ENCODE peak calls at places on chromosome 21, in ten cellular contexts. One of them, this sample, is unnamed.

GRCh38 chr21:41168391-41169257 is 664 bp downstream of the BACE2 start:
- DNase-seq in adipocyte: peak; percentile 79
- DNase-seq in BE2C: no peak
- DNase-seq in body of pancreas: peak; percentile 58
- DNase-seq in IMR-90: peak; percentile 68
- DNase-seq in CD4-positive, CD25-positive, alpha-beta regulatory T cell: no peak
- DNase-seq in suprapubic skin: no peak
- DNase-seq in PC-3: peak; percentile 61
- DNase-seq in endothelial cell of umbilical vein: peak; percentile 41
- DNase-seq in adrenal gland: peak; percentile 62
- DNase-seq in this sample: peak; percentile 75

GRCh38 chr21:43921979-43922945 is 57.2 kb downstream of the AGPAT3 start:
- DNase-seq in adrenal gland: no peak
- DNase-seq in IMR-90: peak; percentile 26
- DNase-seq in PC-3: no peak
- DNase-seq in CD4-positive, CD25-positive, alpha-beta regulatory T cell: peak; percentile 53
- DNase-seq in suprapubic skin: no peak
- DNase-seq in endothelial cell of umbilical vein: no peak
- DNase-seq in adipocyte: no peak
- DNase-seq in BE2C: peak; percentile 15
- DNase-seq in body of pancreas: no peak
- DNase-seq in this sample: peak; percentile 67

GRCh38 chr21:42189860-42190491 is 29.0 kb upstream of the ABCG1 start:
- DNase-seq in BE2C: no peak
- DNase-seq in suprapubic skin: no peak
- DNase-seq in adipocyte: no peak
- DNase-seq in endothelial cell of umbilical vein: no peak
- DNase-seq in IMR-90: no peak
- DNase-seq in body of pancreas: no peak
- DNase-seq in PC-3: no peak
- DNase-seq in adrenal gland: no peak
- DNase-seq in CD4-positive, CD25-positive, alpha-beta regulatory T cell: no peak
- DNase-seq in this sample: no peak

GRCh38 chr21:43574741-43575465 is 84.4 kb downstream of the HSF2BP start:
- DNase-seq in adipocyte: no peak
- DNase-seq in CD4-positive, CD25-positive, alpha-beta regulatory T cell: no peak
- DNase-seq in body of pancreas: peak; percentile 59
- DNase-seq in IMR-90: no peak
- DNase-seq in BE2C: no peak
- DNase-seq in suprapubic skin: no peak
- DNase-seq in endothelial cell of umbilical vein: no peak
- DNase-seq in adrenal gland: peak; percentile 23
- DNase-seq in PC-3: no peak
- DNase-seq in this sample: no peak

GRCh38 chr21:44027607-44028286 is 15.6 kb downstream of the TRAPPC10 start:
- DNase-seq in IMR-90: no peak
- DNase-seq in adrenal gland: no peak
- DNase-seq in PC-3: peak; percentile 75
- DNase-seq in adipocyte: no peak
- DNase-seq in endothelial cell of umbilical vein: no peak
- DNase-seq in BE2C: no peak
- DNase-seq in body of pancreas: no peak
- DNase-seq in suprapubic skin: no peak
- DNase-seq in CD4-positive, CD25-positive, alpha-beta regulatory T cell: no peak
- DNase-seq in this sample: no peak

GRCh38 chr21:14520535-14520934 is 25.6 kb downstream of the SAMSN1 start:
- DNase-seq in adipocyte: no peak
- DNase-seq in CD4-positive, CD25-positive, alpha-beta regulatory T cell: no peak
- DNase-seq in endothelial cell of umbilical vein: no peak
- DNase-seq in PC-3: no peak
- DNase-seq in body of pancreas: no peak
- DNase-seq in adrenal gland: no peak
- DNase-seq in BE2C: no peak
- DNase-seq in IMR-90: no peak
- DNase-seq in suprapubic skin: no peak
- DNase-seq in this sample: no peak

GRCh38 chr21:15992171-15992570 is 262.4 kb downstream of the USP25 start:
- DNase-seq in adrenal gland: no peak
- DNase-seq in BE2C: no peak
- DNase-seq in CD4-positive, CD25-positive, alpha-beta regulatory T cell: no peak
- DNase-seq in IMR-90: peak; percentile 63
- DNase-seq in suprapubic skin: no peak
- DNase-seq in adipocyte: no peak
- DNase-seq in endothelial cell of umbilical vein: peak; percentile 97
- DNase-seq in PC-3: peak; percentile 58
- DNase-seq in body of pancreas: no peak
- DNase-seq in this sample: no peak

GRCh38 chr21:42404534-42404933 is 832 bp downstream of the UBASH3A start:
- DNase-seq in CD4-positive, CD25-positive, alpha-beta regulatory T cell: no peak
- DNase-seq in adipocyte: no peak
- DNase-seq in suprapubic skin: no peak
- DNase-seq in endothelial cell of umbilical vein: no peak
- DNase-seq in body of pancreas: no peak
- DNase-seq in adrenal gland: no peak
- DNase-seq in IMR-90: no peak
- DNase-seq in PC-3: no peak
- DNase-seq in BE2C: no peak
- DNase-seq in this sample: no peak

GRCh38 chr21:45590246-45590725 is 48.0 kb upstream of the SLC19A1 start:
- DNase-seq in endothelial cell of umbilical vein: peak; percentile 30
- DNase-seq in IMR-90: peak; percentile 19
- DNase-seq in PC-3: peak; percentile 17
- DNase-seq in adipocyte: peak; percentile 76
- DNase-seq in CD4-positive, CD25-positive, alpha-beta regulatory T cell: peak; percentile 64
- DNase-seq in suprapubic skin: peak; percentile 79
- DNase-seq in adrenal gland: peak; percentile 71
- DNase-seq in body of pancreas: peak; percentile 66
- DNase-seq in BE2C: peak; percentile 79
- DNase-seq in this sample: peak; percentile 65

GRCh38 chr21:45588861-45589491 is 46.7 kb upstream of the SLC19A1 start:
- DNase-seq in adrenal gland: no peak
- DNase-seq in CD4-positive, CD25-positive, alpha-beta regulatory T cell: no peak
- DNase-seq in body of pancreas: no peak
- DNase-seq in suprapubic skin: peak; percentile 35
- DNase-seq in BE2C: no peak
- DNase-seq in endothelial cell of umbilical vein: no peak
- DNase-seq in PC-3: no peak
- DNase-seq in adipocyte: no peak
- DNase-seq in IMR-90: no peak
- DNase-seq in this sample: no peak

GRCh38 chr21:45589686-45590245 is 47.5 kb upstream of the SLC19A1 start:
- DNase-seq in BE2C: no peak
- DNase-seq in CD4-positive, CD25-positive, alpha-beta regulatory T cell: no peak
- DNase-seq in body of pancreas: no peak
- DNase-seq in endothelial cell of umbilical vein: no peak
- DNase-seq in suprapubic skin: peak; percentile 63
- DNase-seq in PC-3: no peak
- DNase-seq in adipocyte: no peak
- DNase-seq in adrenal gland: no peak
- DNase-seq in IMR-90: no peak
- DNase-seq in this sample: no peak

GRCh38 chr21:45586289-45586858 is 44.1 kb upstream of the SLC19A1 start:
- DNase-seq in BE2C: no peak
- DNase-seq in endothelial cell of umbilical vein: no peak
- DNase-seq in IMR-90: no peak
- DNase-seq in body of pancreas: no peak
- DNase-seq in suprapubic skin: peak; percentile 26
- DNase-seq in PC-3: peak; percentile 31
- DNase-seq in CD4-positive, CD25-positive, alpha-beta regulatory T cell: no peak
- DNase-seq in adrenal gland: no peak
- DNase-seq in adipocyte: no peak
- DNase-seq in this sample: no peak

DNA sequence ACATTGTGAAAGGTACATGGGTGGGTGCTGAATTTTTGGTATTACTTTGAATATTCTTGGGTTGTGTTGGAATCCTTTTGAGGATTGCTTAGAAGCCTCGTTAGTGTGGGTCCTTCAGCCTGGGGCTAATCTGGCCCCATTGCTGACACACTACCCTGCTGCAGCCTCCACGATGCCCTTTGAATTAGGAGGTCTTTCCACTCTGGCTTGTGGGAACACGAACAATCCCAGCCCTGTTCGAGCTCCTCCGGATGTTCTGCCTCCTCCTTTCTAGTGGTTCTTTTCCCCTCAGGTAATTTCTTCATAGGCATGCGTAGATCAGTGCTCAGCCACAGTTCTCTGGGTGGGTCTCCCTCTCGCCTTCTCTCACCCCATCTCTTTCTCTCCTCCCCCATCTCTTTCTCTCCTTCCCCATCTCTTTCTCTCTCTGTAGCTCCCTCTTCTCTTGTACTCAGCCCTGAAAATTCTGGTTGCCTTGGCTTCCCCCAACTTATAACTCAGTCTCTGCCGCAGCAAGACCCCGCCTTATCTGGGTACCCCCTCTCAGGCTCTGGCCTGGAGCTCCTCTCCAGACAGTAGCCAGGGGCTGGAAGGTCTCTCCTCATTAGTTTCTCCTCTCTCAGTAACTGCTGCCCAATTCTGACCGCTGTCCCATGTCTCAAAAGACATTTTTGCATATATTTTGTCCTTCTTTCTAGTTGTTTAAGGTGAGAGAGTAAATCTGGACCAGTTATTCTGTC is 46.0 kb upstream of the SLC19A1 start:
- DNase-seq in CD4-positive, CD25-positive, alpha-beta regulatory T cell: no peak
- DNase-seq in adrenal gland: no peak
- DNase-seq in adipocyte: no peak
- DNase-seq in IMR-90: no peak
- DNase-seq in BE2C: no peak
- DNase-seq in endothelial cell of umbilical vein: no peak
- DNase-seq in suprapubic skin: peak; percentile 11
- DNase-seq in PC-3: no peak
- DNase-seq in body of pancreas: no peak
- DNase-seq in this sample: no peak
- H3K27me3 ChIP-seq in CD4-positive, CD25-positive, alpha-beta regulatory T cell: peaks cover 17% of the 10 kb centered on the region
- H3K27me3 ChIP-seq in adrenal gland: no peaks in the 10 kb centered on the region
- H3K27me3 ChIP-seq in adipocyte: peaks cover 42% of the 10 kb centered on the region
- H3K27me3 ChIP-seq in IMR-90: peaks cover 46% of the 10 kb centered on the region
- H3K27me3 ChIP-seq in BE2C: no peaks in the 10 kb centered on the region
- H3K27me3 ChIP-seq in endothelial cell of umbilical vein: peaks cover 10% of the 10 kb centered on the region
- H3K27me3 ChIP-seq in suprapubic skin: peaks cover 44% of the 10 kb centered on the region
- H3K27me3 ChIP-seq in PC-3: peaks cover 8% of the 10 kb centered on the region
- H3K27me3 ChIP-seq in body of pancreas: no peaks in the 10 kb centered on the region
- H3K27me3 ChIP-seq in this sample: no peaks in the 10 kb centered on the region

GRCh38 chr21:45835301-45836267 is 146.0 kb upstream of the COL6A1 start:
- DNase-seq in CD4-positive, CD25-positive, alpha-beta regulatory T cell: no peak
- DNase-seq in endothelial cell of umbilical vein: no peak
- DNase-seq in PC-3: no peak
- DNase-seq in adipocyte: no peak
- DNase-seq in BE2C: peak; percentile 64
- DNase-seq in suprapubic skin: peak; percentile 55
- DNase-seq in IMR-90: no peak
- DNase-seq in adrenal gland: no peak
- DNase-seq in body of pancreas: no peak
- DNase-seq in this sample: no peak

GRCh38 chr21:45834821-45835293 is 146.7 kb upstream of the COL6A1 start:
- DNase-seq in IMR-90: no peak
- DNase-seq in body of pancreas: no peak
- DNase-seq in BE2C: no peak
- DNase-seq in CD4-positive, CD25-positive, alpha-beta regulatory T cell: no peak
- DNase-seq in suprapubic skin: peak; percentile 65
- DNase-seq in adipocyte: no peak
- DNase-seq in PC-3: no peak
- DNase-seq in endothelial cell of umbilical vein: no peak
- DNase-seq in adrenal gland: no peak
- DNase-seq in this sample: peak; percentile 40

GRCh38 chr21:45831991-45832740 is 149.4 kb upstream of the COL6A1 start:
- DNase-seq in CD4-positive, CD25-positive, alpha-beta regulatory T cell: no peak
- DNase-seq in suprapubic skin: peak; percentile 43
- DNase-seq in adrenal gland: peak; percentile 28
- DNase-seq in adipocyte: no peak
- DNase-seq in body of pancreas: peak; percentile 34
- DNase-seq in PC-3: peak; percentile 61
- DNase-seq in IMR-90: peak; percentile 71
- DNase-seq in endothelial cell of umbilical vein: no peak
- DNase-seq in BE2C: no peak
- DNase-seq in this sample: no peak

GRCh38 chr21:45834026-45834715 is 147.4 kb upstream of the COL6A1 start:
- DNase-seq in adrenal gland: no peak
- DNase-seq in endothelial cell of umbilical vein: no peak
- DNase-seq in IMR-90: no peak
- DNase-seq in BE2C: no peak
- DNase-seq in body of pancreas: no peak
- DNase-seq in PC-3: no peak
- DNase-seq in adipocyte: no peak
- DNase-seq in suprapubic skin: peak; percentile 49
- DNase-seq in CD4-positive, CD25-positive, alpha-beta regulatory T cell: no peak
- DNase-seq in this sample: no peak

GRCh38 chr21:45833437-45833836 is 148.1 kb upstream of the COL6A1 start:
- DNase-seq in suprapubic skin: peak; percentile 73
- DNase-seq in adrenal gland: no peak
- DNase-seq in IMR-90: no peak
- DNase-seq in PC-3: no peak
- DNase-seq in CD4-positive, CD25-positive, alpha-beta regulatory T cell: no peak
- DNase-seq in adipocyte: no peak
- DNase-seq in body of pancreas: no peak
- DNase-seq in BE2C: no peak
- DNase-seq in endothelial cell of umbilical vein: no peak
- DNase-seq in this sample: no peak
- H3K36me3 ChIP-seq in suprapubic skin: no peaks in the 10 kb centered on the region
- H3K36me3 ChIP-seq in adrenal gland: no peaks in the 10 kb centered on the region
- H3K36me3 ChIP-seq in IMR-90: no peaks in the 10 kb centered on the region
- H3K36me3 ChIP-seq in PC-3: no peaks in the 10 kb centered on the region
- H3K36me3 ChIP-seq in CD4-positive, CD25-positive, alpha-beta regulatory T cell: no peaks in the 10 kb centered on the region
- H3K36me3 ChIP-seq in adipocyte: no peaks in the 10 kb centered on the region
- H3K36me3 ChIP-seq in body of pancreas: no peaks in the 10 kb centered on the region
- H3K36me3 ChIP-seq in BE2C: no peaks in the 10 kb centered on the region
- H3K36me3 ChIP-seq in endothelial cell of umbilical vein: no peaks in the 10 kb centered on the region
- H3K36me3 ChIP-seq in this sample: no peaks in the 10 kb centered on the region

GRCh38 chr21:45250272-45250671 is 37.4 kb downstream of the POFUT2 start:
- DNase-seq in suprapubic skin: no peak
- DNase-seq in IMR-90: no peak
- DNase-seq in body of pancreas: no peak
- DNase-seq in adipocyte: no peak
- DNase-seq in adrenal gland: no peak
- DNase-seq in PC-3: no peak
- DNase-seq in BE2C: no peak
- DNase-seq in endothelial cell of umbilical vein: no peak
- DNase-seq in CD4-positive, CD25-positive, alpha-beta regulatory T cell: no peak
- DNase-seq in this sample: no peak
- H3K27me3 ChIP-seq in suprapubic skin: peaks cover 29% of the 10 kb centered on the region
- H3K27me3 ChIP-seq in IMR-90: peaks cover 33% of the 10 kb centered on the region
- H3K27me3 ChIP-seq in body of pancreas: peaks cover 18% of the 10 kb centered on the region
- H3K27me3 ChIP-seq in adipocyte: peaks cover 47% of the 10 kb centered on the region
- H3K27me3 ChIP-seq in adrenal gland: no peaks in the 10 kb centered on the region
- H3K27me3 ChIP-seq in PC-3: peaks cover 8% of the 10 kb centered on the region
- H3K27me3 ChIP-seq in BE2C: no peaks in the 10 kb centered on the region
- H3K27me3 ChIP-seq in endothelial cell of umbilical vein: peaks cover 20% of the 10 kb centered on the region
- H3K27me3 ChIP-seq in CD4-positive, CD25-positive, alpha-beta regulatory T cell: no peaks in the 10 kb centered on the region
- H3K27me3 ChIP-seq in this sample: no peaks in the 10 kb centered on the region

DNA sequence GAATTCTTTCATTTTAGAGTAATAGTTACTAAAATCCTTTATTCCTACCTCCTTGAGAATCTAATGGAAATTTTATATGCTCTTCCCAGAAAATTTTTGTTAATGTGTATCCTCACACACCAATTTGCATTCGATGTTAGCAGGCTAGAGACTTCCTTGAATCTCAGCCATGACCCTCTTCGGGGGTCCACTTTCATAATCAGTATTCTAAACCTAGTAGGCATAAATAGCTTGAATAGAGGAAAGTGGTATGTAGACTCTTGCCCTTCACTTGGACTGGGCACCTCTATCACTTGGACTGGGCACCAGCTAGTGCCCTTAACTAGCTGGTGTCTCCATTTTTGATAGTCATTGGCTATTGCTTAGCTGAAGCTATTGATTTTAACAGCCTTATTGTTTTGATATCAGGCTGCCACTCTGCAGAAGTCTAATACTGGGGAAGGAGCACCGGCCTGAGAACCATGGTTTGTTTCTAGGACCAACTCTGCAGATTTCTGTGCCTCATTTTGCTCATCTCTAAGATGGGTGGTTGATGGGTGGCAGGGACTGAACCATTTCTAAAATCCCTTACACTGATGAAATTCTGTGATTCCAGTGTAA is 42.8 kb downstream of the MRPL39 start:
- DNase-seq in PC-3: no peak
- DNase-seq in body of pancreas: no peak
- DNase-seq in adipocyte: no peak
- DNase-seq in suprapubic skin: no peak
- DNase-seq in CD4-positive, CD25-positive, alpha-beta regulatory T cell: no peak
- DNase-seq in IMR-90: no peak
- DNase-seq in endothelial cell of umbilical vein: no peak
- DNase-seq in BE2C: no peak
- DNase-seq in adrenal gland: no peak
- DNase-seq in this sample: no peak
- H3K36me3 ChIP-seq in PC-3: no peaks in the 10 kb centered on the region
- H3K36me3 ChIP-seq in body of pancreas: no peaks in the 10 kb centered on the region
- H3K36me3 ChIP-seq in adipocyte: peaks cover 12% of the 10 kb centered on the region
- H3K36me3 ChIP-seq in suprapubic skin: no peaks in the 10 kb centered on the region
- H3K36me3 ChIP-seq in CD4-positive, CD25-positive, alpha-beta regulatory T cell: no peaks in the 10 kb centered on the region
- H3K36me3 ChIP-seq in IMR-90: peaks cover 4% of the 10 kb centered on the region
- H3K36me3 ChIP-seq in endothelial cell of umbilical vein: peaks cover 4% of the 10 kb centered on the region
- H3K36me3 ChIP-seq in BE2C: no peaks in the 10 kb centered on the region
- H3K36me3 ChIP-seq in adrenal gland: no peaks in the 10 kb centered on the region
- H3K36me3 ChIP-seq in this sample: no peaks in the 10 kb centered on the region